ENCODE peak calls at places on chromosome 9, in four cellular contexts. One of them, this sample, is unnamed. For H3K4me1 and H3K9me3, the result is how much of the 10 kb centered on the place peaks cover.

GRCh38 chr9:20732118-20732517 is 48.1 kb downstream of the FOCAD start:
- DNase-seq in stomach: no peak
- DNase-seq in neural progenitor cell: no peak
- DNase-seq in Peyer's patch: no peak
- DNase-seq in this sample: no peak

GRCh38 chr9:19788152-19788551 is 685 bp downstream of the SLC24A2 start:
- DNase-seq in stomach: no peak
- DNase-seq in neural progenitor cell: peak
- DNase-seq in Peyer's patch: no peak
- DNase-seq in this sample: no peak

GRCh38 chr9:126721531-126722098 is 83.2 kb upstream of the ZBTB43 start:
- DNase-seq in stomach: no peak
- DNase-seq in neural progenitor cell: no peak
- DNase-seq in Peyer's patch: peak
- DNase-seq in this sample: no peak

GRCh38 chr9:127308559-127309429 is 44.2 kb downstream of the GARNL3 start:
- DNase-seq in stomach: no peak
- DNase-seq in neural progenitor cell: no peak
- DNase-seq in Peyer's patch: no peak
- DNase-seq in this sample: no peak

GRCh38 chr9:121333950-121334773 is 35.9 kb downstream of the STOM start:
- DNase-seq in stomach: no peak
- DNase-seq in neural progenitor cell: no peak
- DNase-seq in Peyer's patch: no peak
- DNase-seq in this sample: no peak

GRCh38 chr9:7246181-7246580 is 488.4 kb downstream of the KDM4C start:
- DNase-seq in stomach: no peak
- DNase-seq in neural progenitor cell: no peak
- DNase-seq in Peyer's patch: no peak
- DNase-seq in this sample: no peak

GRCh38 chr9:13939129-13939528 is 374.8 kb downstream of the NFIB start:
- DNase-seq in stomach: no peak
- DNase-seq in neural progenitor cell: no peak
- DNase-seq in Peyer's patch: no peak
- DNase-seq in this sample: no peak

GRCh38 chr9:98523231-98523901 is 185.4 kb downstream of the GABBR2 start:
- DNase-seq in stomach: no peak
- DNase-seq in neural progenitor cell: peak
- DNase-seq in Peyer's patch: no peak
- DNase-seq in this sample: no peak

GRCh38 chr9:73038613-73039012 is 85.8 kb upstream of the ALDH1A1 start:
- DNase-seq in stomach: peak
- DNase-seq in neural progenitor cell: no peak
- DNase-seq in Peyer's patch: no peak
- DNase-seq in this sample: peak

GRCh38 chr9:107737987-107738743 is 248.6 kb upstream of the KLF4 start:
- DNase-seq in stomach: no peak
- DNase-seq in neural progenitor cell: no peak
- DNase-seq in Peyer's patch: peak
- DNase-seq in this sample: peak

GRCh38 chr9:79600466-79600865 is 28.7 kb downstream of the TLE4 start:
- DNase-seq in stomach: no peak
- DNase-seq in neural progenitor cell: no peak
- DNase-seq in Peyer's patch: no peak
- DNase-seq in this sample: no peak

GRCh38 chr9:116391306-116391900 is 237.8 kb downstream of the PAPPA start:
- DNase-seq in stomach: no peak
- DNase-seq in neural progenitor cell: no peak
- DNase-seq in Peyer's patch: no peak
- DNase-seq in this sample: no peak

GRCh38 chr9:93949694-93950449 is 5.3 kb downstream of the BARX1 start:
- DNase-seq in stomach: no peak
- DNase-seq in neural progenitor cell: peak
- DNase-seq in Peyer's patch: no peak
- DNase-seq in this sample: no peak

GRCh38 chr9:132012704-132013345 is 66.8 kb downstream of the MED27 start:
- DNase-seq in stomach: no peak
- DNase-seq in neural progenitor cell: no peak
- DNase-seq in Peyer's patch: no peak
- DNase-seq in this sample: no peak

GRCh38 chr9:132014218-132014800 is 65.4 kb downstream of the MED27 start:
- DNase-seq in stomach: no peak
- DNase-seq in neural progenitor cell: no peak
- DNase-seq in Peyer's patch: no peak
- DNase-seq in this sample: no peak

GRCh38 chr9:132008871-132009812 is 70.5 kb downstream of the MED27 start:
- DNase-seq in stomach: no peak
- DNase-seq in neural progenitor cell: no peak
- DNase-seq in Peyer's patch: no peak
- DNase-seq in this sample: no peak

GRCh38 chr9:132011896-132012295 is 67.8 kb downstream of the MED27 start:
- DNase-seq in stomach: no peak
- DNase-seq in neural progenitor cell: no peak
- DNase-seq in Peyer's patch: no peak
- DNase-seq in this sample: no peak

GRCh38 chr9:132011309-132011708 is 68.4 kb downstream of the MED27 start:
- DNase-seq in stomach: no peak
- DNase-seq in neural progenitor cell: no peak
- DNase-seq in Peyer's patch: no peak
- DNase-seq in this sample: no peak
- H3K27ac ChIP-seq in stomach: no peak
- H3K27ac ChIP-seq in neural progenitor cell: no peak
- H3K27ac ChIP-seq in Peyer's patch: no peak
- H3K27ac ChIP-seq in this sample: no peak

GRCh38 chr9:130282000-130282700 is 16.6 kb downstream of the HMCN2 start:
- DNase-seq in stomach: no peak
- DNase-seq in neural progenitor cell: no peak
- DNase-seq in Peyer's patch: no peak
- DNase-seq in this sample: no peak
- H3K4me1 ChIP-seq in stomach: under half
- H3K4me1 ChIP-seq in neural progenitor cell: under half
- H3K4me1 ChIP-seq in Peyer's patch: under half
- H3K4me1 ChIP-seq in this sample: under half

GRCh38 chr9:2791246-2791645 is 52.6 kb downstream of the PUM3 start:
- DNase-seq in stomach: no peak
- DNase-seq in neural progenitor cell: no peak
- DNase-seq in Peyer's patch: no peak
- DNase-seq in this sample: no peak
- H3K9me3 ChIP-seq in stomach: under half
- H3K9me3 ChIP-seq in neural progenitor cell: under half
- H3K9me3 ChIP-seq in Peyer's patch: under half
- H3K9me3 ChIP-seq in this sample: under half

DNA sequence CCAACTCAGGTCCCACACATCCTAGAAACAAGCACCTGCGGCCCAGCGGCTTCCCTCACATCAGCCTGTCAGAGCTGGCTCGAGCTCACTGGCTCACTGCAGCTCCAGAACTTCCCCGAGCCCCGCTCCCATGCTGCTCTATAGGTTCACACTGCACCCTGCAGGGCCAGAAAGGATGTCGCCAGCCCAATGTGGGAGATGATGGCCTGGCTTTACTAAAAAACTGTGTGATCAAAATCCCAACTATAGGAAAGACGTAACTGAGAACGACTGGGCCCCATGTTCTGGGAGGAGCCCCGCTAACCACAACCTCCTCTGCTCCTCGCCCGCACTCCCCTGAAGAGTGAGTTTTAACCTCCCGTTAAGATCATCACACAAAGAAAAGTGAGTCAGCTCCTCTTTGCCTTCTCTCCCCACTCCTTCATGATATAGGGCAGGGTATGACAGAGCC is 4.6 kb downstream of the SURF4 start:
- DNase-seq in stomach: no peak
- DNase-seq in neural progenitor cell: no peak
- DNase-seq in Peyer's patch: peak
- DNase-seq in this sample: no peak
- H3K27ac ChIP-seq in stomach: peak
- H3K27ac ChIP-seq in neural progenitor cell: no peak
- H3K27ac ChIP-seq in Peyer's patch: peak
- H3K27ac ChIP-seq in this sample: peak

GRCh38 chr9:133366435-133366834 is 9.4 kb downstream of the SURF4 start:
- DNase-seq in stomach: no peak
- DNase-seq in neural progenitor cell: no peak
- DNase-seq in Peyer's patch: no peak
- DNase-seq in this sample: no peak
- H3K4me1 ChIP-seq in stomach: half or more
- H3K4me1 ChIP-seq in neural progenitor cell: under half
- H3K4me1 ChIP-seq in Peyer's patch: under half
- H3K4me1 ChIP-seq in this sample: under half

DNA sequence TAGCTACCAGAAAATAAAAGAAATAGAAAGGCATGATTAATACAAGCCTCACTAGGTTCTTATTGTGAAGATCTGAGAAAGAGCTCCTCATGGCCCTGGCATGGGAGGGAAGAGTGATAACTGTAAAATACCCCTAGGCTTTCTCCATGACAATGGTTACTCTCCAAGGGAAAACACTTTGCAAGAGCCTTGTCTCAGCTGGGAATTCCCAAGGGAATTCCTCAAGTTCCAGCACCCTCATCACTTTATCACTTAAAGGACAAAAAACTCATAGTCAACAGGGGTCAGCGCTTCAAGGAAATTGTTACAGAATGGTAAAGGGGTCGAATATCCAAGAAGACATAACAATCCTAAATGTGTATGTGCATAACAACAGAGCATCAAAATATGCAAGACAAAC is 21.2 kb downstream of the SYK start:
- DNase-seq in stomach: no peak
- DNase-seq in neural progenitor cell: no peak
- DNase-seq in Peyer's patch: no peak
- DNase-seq in this sample: no peak
- H3K9me3 ChIP-seq in stomach: under half
- H3K9me3 ChIP-seq in neural progenitor cell: under half
- H3K9me3 ChIP-seq in Peyer's patch: under half
- H3K9me3 ChIP-seq in this sample: under half

GRCh38 chr9:113992276-113992951 is 85.7 kb downstream of the AMBP start:
- DNase-seq in stomach: peak
- DNase-seq in neural progenitor cell: no peak
- DNase-seq in Peyer's patch: no peak
- DNase-seq in this sample: no peak

GRCh38 chr9:113991714-113992113 is 86.4 kb downstream of the AMBP start:
- DNase-seq in stomach: no peak
- DNase-seq in neural progenitor cell: no peak
- DNase-seq in Peyer's patch: no peak
- DNase-seq in this sample: no peak

GRCh38 chr9:113992994-113993393 is 85.1 kb downstream of the AMBP start:
- DNase-seq in stomach: no peak
- DNase-seq in neural progenitor cell: no peak
- DNase-seq in Peyer's patch: no peak
- DNase-seq in this sample: no peak

GRCh38 chr9:113995963-113996362 is 82.1 kb downstream of the AMBP start:
- DNase-seq in stomach: peak
- DNase-seq in neural progenitor cell: no peak
- DNase-seq in Peyer's patch: no peak
- DNase-seq in this sample: no peak

GRCh38 chr9:113993838-113994540 is 84.1 kb downstream of the AMBP start:
- DNase-seq in stomach: peak
- DNase-seq in neural progenitor cell: no peak
- DNase-seq in Peyer's patch: no peak
- DNase-seq in this sample: peak
- H3K27ac ChIP-seq in stomach: no peak
- H3K27ac ChIP-seq in neural progenitor cell: no peak
- H3K27ac ChIP-seq in Peyer's patch: no peak
- H3K27ac ChIP-seq in this sample: no peak

This sample was measured in upper lobe of right lung.